ENCODE peak calls at places on chromosomes 7 and 10, in eight cellular contexts. J, B, H, M, W, N, Z and O are unnamed samples.

GRCh38 chr10:25786899-25787298 is 147.1 kb upstream of the MYO3A start:
- DNase-seq in J (no peak), B (no peak), H (no peak), M (no peak), W (no peak), N (no peak), Z (no peak), O (no peak)

GRCh38 chr7:127831312-127832212 is 179.6 kb downstream of the SND1 start:
- DNase-seq in J (no peak), B (no peak), H (no peak), M (no peak), W (no peak), N (no peak), Z (no peak), O (no peak)

GRCh38 chr7:85595639-85596268 is 408.9 kb upstream of the SEMA3D start:
- DNase-seq in J (no peak), B (no peak), H (peak), M (no peak), W (no peak), N (no peak), Z (no peak), O (no peak)

GRCh38 chr10:126628746-126629145 is 41.7 kb downstream of the C10orf90 start:
- DNase-seq in J (no peak), B (no peak), H (no peak), M (no peak), W (no peak), N (no peak), Z (no peak), O (no peak)

GRCh38 chr10:49577182-49577925 is 32.8 kb upstream of the SLC18A3 start:
- DNase-seq in J (no peak), B (no peak), H (no peak), M (no peak), W (no peak), N (no peak), Z (no peak), O (no peak)

GRCh38 chr10:15084502-15084922 is 4.1 kb downstream of the ACBD7 start:
- DNase-seq in J (no peak), B (peak), H (peak), M (no peak), W (peak), N (no peak), Z (peak), O (peak)

GRCh38 chr10:93861825-93862224 is 32.0 kb upstream of the SLC35G1 start:
- DNase-seq in J (no peak), B (no peak), H (no peak), M (no peak), W (no peak), N (no peak), Z (no peak), O (no peak)

GRCh38 chr10:132712291-132712690 is 73.7 kb downstream of the NKX6-2 start:
- DNase-seq in J (no peak), B (no peak), H (no peak), M (no peak), W (no peak), N (no peak), Z (no peak), O (no peak)

GRCh38 chr7:43612128-43612527 is 29.2 kb downstream of the STK17A start:
- DNase-seq in J (no peak), B (no peak), H (no peak), M (no peak), W (no peak), N (no peak), Z (no peak), O (no peak)

GRCh38 chr10:46525824-46526681 is 30.4 kb downstream of the GPRIN2 start:
- DNase-seq in J (no peak), B (no peak), H (no peak), M (peak), W (no peak), N (no peak), Z (no peak), O (no peak)

GRCh38 chr7:20131776-20132175 is 85.4 kb downstream of the MACC1 start:
- DNase-seq in J (no peak), B (no peak), H (no peak), M (no peak), W (no peak), N (no peak), Z (no peak), O (no peak)

GRCh38 chr10:52424343-52424742 is 110.3 kb downstream of the DKK1 start:
- DNase-seq in J (no peak), B (no peak), H (no peak), M (no peak), W (no peak), N (no peak), Z (no peak), O (no peak)

GRCh38 chr7:36473454-36474282 is 84.0 kb downstream of the ANLN start:
- DNase-seq in J (no peak), B (no peak), H (peak), M (no peak), W (no peak), N (no peak), Z (peak), O (peak)

GRCh38 chr7:99860281-99861127 is 16.3 kb downstream of the OR2AE1 start:
- DNase-seq in J (no peak), B (peak), H (peak), M (no peak), W (no peak), N (no peak), Z (peak), O (no peak)

GRCh38 chr7:48337012-48337621 is 165.9 kb downstream of the ABCA13 start:
- DNase-seq in J (no peak), B (no peak), H (peak), M (no peak), W (no peak), N (peak), Z (peak), O (no peak)

GRCh38 chr10:13882112-13882711 is 295.4 kb downstream of the PRPF18 start:
- DNase-seq in J (no peak), B (peak), H (peak), M (no peak), W (peak), N (peak), Z (no peak), O (no peak)

GRCh38 chr10:9781681-9782080 is 1236.0 kb upstream of the CELF2 start:
- DNase-seq in J (no peak), B (no peak), H (no peak), M (no peak), W (no peak), N (no peak), Z (no peak), O (no peak)

GRCh38 chr7:127792528-127793342 is 140.7 kb downstream of the SND1 start:
- DNase-seq in J (no peak), B (no peak), H (no peak), M (no peak), W (peak), N (peak), Z (peak), O (peak)

GRCh38 chr7:26930201-26930600 is 65.8 kb upstream of the SKAP2 start:
- DNase-seq in J (no peak), B (no peak), H (no peak), M (no peak), W (no peak), N (no peak), Z (no peak), O (no peak)

GRCh38 chr7:55086413-55087201 is 67.8 kb downstream of the EGFR start:
- DNase-seq in J (peak), B (no peak), H (peak), M (no peak), W (no peak), N (no peak), Z (peak), O (no peak)

GRCh38 chr10:63414481-63415260 is 51.1 kb downstream of the JMJD1C start:
- DNase-seq in J (no peak), B (no peak), H (peak), M (no peak), W (no peak), N (no peak), Z (no peak), O (no peak)

GRCh38 chr10:52871191-52871843 is 98.7 kb upstream of the MBL2 start:
- DNase-seq in J (no peak), B (no peak), H (no peak), M (no peak), W (no peak), N (no peak), Z (no peak), O (no peak)

GRCh38 chr10:68992721-68993440 is 4.3 kb downstream of the KIFBP start:
- DNase-seq in J (no peak), B (peak), H (no peak), M (no peak), W (no peak), N (no peak), Z (no peak), O (peak)

GRCh38 chr10:61923210-61924024 is 21.9 kb downstream of the ARID5B start:
- DNase-seq in J (no peak), B (no peak), H (no peak), M (no peak), W (no peak), N (no peak), Z (peak), O (peak)

GRCh38 chr10:36564433-36564832 is 561.0 kb upstream of the ANKRD30A start:
- DNase-seq in J (no peak), B (no peak), H (no peak), M (no peak), W (no peak), N (no peak), Z (no peak), O (no peak)

GRCh38 chr10:75235375-75236177 is at the start of gene COMTD1:
- DNase-seq in J (peak), B (peak), H (peak), M (peak), W (peak), N (peak), Z (peak), O (peak)

GRCh38 chr7:155618708-155619633 is 25.5 kb upstream of the RBM33 start:
- DNase-seq in J (no peak), B (no peak), H (no peak), M (no peak), W (no peak), N (no peak), Z (peak), O (peak)

GRCh38 chr10:89663144-89663543 is 18.1 kb upstream of the PANK1 start:
- DNase-seq in J (no peak), B (no peak), H (no peak), M (no peak), W (no peak), N (no peak), Z (no peak), O (no peak)

GRCh38 chr10:102633282-102633681 is 11.0 kb upstream of the TRIM8 start:
- DNase-seq in J (no peak), B (no peak), H (peak), M (no peak), W (no peak), N (no peak), Z (no peak), O (no peak)

GRCh38 chr7:1931951-1932270 is 261.8 kb downstream of the ELFN1 start:
- DNase-seq in J (no peak), B (no peak), H (no peak), M (no peak), W (no peak), N (no peak), Z (no peak), O (no peak)

GRCh38 chr10:25934673-25935139 is 677 bp downstream of the MYO3A start:
- DNase-seq in J (no peak), B (no peak), H (no peak), M (no peak), W (no peak), N (no peak), Z (no peak), O (no peak)

GRCh38 chr10:131555406-131555805 is 243.9 kb upstream of the TCERG1L start:
- DNase-seq in J (no peak), B (no peak), H (no peak), M (no peak), W (no peak), N (no peak), Z (no peak), O (no peak)

GRCh38 chr10:122117475-122117874 is 128.5 kb downstream of the TACC2 start:
- DNase-seq in J (no peak), B (no peak), H (no peak), M (no peak), W (no peak), N (no peak), Z (no peak), O (no peak)

DNA sequence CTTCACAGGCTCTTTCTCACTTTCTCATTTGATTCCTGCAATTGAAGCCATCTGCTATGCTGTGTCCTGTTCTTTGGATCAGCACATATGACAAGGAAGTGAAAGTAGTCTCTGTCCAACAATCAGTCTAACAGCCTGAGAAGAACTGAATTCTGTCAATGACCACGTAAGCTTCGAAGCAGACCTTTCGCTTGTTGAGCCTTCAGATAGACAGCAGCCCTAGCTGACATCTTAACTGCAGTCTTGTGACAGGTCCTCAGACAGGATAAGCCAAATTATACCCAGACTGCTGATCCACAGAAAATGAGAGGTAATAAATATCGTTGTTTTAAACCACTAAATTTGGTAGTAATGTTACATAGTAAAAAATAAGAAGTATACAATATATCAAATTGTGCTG is 691.0 kb upstream of the LRRTM3 start:
- DNase-seq in J (no peak), B (no peak), H (no peak), M (no peak), W (no peak), N (no peak), Z (no peak), O (no peak)
- TF ChIP-seq POLR2AphosphoS5 in J (no peak), B (no peak), H (no peak), M (no peak), W (no peak), N (no peak), Z (no peak), O (no peak)

GRCh38 chr7:73882060-73882428 is 21.1 kb downstream of the TMEM270 start:
- DNase-seq in J (no peak), B (no peak), H (no peak), M (no peak), W (no peak), N (no peak), Z (no peak), O (no peak)
- TF ChIP-seq POLR2AphosphoS5 in J (no peak), B (no peak), H (no peak), M (no peak), W (no peak), N (no peak), Z (no peak), O (no peak)

GRCh38 chr7:22432203-22432718 is 67.7 kb downstream of the STEAP1B start:
- DNase-seq in J (no peak), B (no peak), H (no peak), M (no peak), W (no peak), N (no peak), Z (no peak), O (no peak)

GRCh38 chr7:22435105-22435504 is 64.9 kb downstream of the STEAP1B start:
- DNase-seq in J (peak), B (no peak), H (no peak), M (no peak), W (no peak), N (no peak), Z (no peak), O (no peak)

GRCh38 chr7:22430457-22430856 is 69.5 kb downstream of the STEAP1B start:
- DNase-seq in J (no peak), B (no peak), H (no peak), M (no peak), W (no peak), N (no peak), Z (no peak), O (no peak)

GRCh38 chr7:22435720-22436119 is 64.3 kb downstream of the STEAP1B start:
- DNase-seq in J (no peak), B (no peak), H (no peak), M (no peak), W (no peak), N (no peak), Z (no peak), O (no peak)

DNA sequence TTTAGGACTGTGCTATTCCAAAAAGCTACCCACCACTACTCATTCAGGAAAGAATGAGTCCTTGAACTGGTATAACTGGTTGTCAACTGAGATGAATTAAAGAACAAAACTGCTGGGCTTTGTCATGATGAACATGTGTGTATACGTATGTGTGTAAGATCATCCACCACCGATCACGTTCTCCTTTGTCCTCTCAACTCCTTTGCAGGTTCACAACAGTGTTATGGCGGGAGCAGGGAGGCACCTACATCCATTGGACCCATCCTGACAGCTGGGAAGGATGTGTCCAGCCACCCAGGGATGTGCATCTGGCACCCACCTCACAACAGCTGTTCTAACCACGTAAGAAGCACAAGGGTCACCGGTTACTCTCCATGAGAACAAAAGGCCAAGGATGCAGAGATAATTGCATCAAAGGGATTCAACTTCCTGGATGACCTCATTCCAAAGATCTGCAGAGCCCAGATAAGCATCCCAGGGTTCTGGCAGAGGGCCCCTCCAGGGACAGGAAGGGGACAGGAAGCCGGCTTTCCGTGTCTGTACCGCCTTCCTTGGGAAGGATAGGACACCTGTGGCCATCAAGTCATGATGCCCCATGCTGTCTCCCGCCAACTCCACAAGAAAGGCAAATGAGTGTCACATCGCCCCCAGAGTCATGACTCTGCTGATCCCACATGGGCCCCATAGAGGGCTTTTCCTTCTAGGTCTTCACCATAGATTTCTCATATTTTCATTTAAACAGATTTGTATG is 66.1 kb downstream of the STEAP1B start:
- DNase-seq in J (no peak), B (no peak), H (peak), M (no peak), W (peak), N (no peak), Z (peak), O (no peak)
- TF ChIP-seq POLR2AphosphoS5 in J (no peak), B (peak), H (peak), M (no peak), W (no peak), N (no peak), Z (no peak), O (no peak)

DNA sequence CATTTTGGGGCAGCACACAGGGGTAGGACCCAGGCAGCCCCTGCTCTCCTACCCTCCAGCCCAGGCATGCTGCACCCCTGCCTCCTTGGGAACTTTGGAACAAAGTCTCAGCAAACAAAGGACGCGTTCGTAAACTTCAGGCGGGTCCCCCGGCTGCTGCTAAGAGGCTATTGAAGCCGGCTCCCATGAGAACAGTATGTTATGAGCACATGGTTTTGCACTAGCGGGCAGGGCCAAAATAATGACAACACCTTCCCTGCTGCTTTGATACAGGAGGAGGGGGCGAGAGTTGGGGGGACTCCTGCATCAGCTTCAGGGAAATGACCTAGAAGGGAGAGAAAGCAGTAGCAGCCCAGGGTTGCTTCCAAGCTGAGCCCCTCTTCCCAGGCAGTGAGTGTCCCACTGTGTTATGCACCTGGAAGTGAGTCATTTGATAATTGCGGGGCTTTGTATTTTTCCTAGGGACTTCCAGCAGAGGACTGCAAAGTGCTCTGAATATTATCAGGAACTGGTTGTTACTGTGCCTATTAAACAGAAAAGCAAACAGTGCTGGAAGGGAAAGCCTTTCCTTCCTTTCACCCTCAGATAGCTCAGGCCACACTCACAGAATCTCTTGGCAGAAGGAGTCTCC is 6.9 kb downstream of the ITPRIP start:
- DNase-seq in J (no peak), B (no peak), H (peak), M (peak), W (no peak), N (no peak), Z (peak), O (peak)
- TF ChIP-seq POLR2AphosphoS5 in J (no peak), B (no peak), H (peak), M (no peak), W (peak), N (peak), Z (no peak), O (peak)

GRCh38 chr7:13988765-13989137 is 715 bp downstream of the ETV1 start:
- DNase-seq in J (no peak), B (no peak), H (peak), M (peak), W (no peak), N (no peak), Z (no peak), O (no peak)

GRCh38 chr7:13986208-13986607 is 3.3 kb downstream of the ETV1 start:
- DNase-seq in J (no peak), B (no peak), H (no peak), M (no peak), W (no peak), N (no peak), Z (no peak), O (no peak)

GRCh38 chr7:13989138-13989943 is at the start of gene ETV1:
- DNase-seq in J (no peak), B (peak), H (peak), M (peak), W (peak), N (peak), Z (peak), O (peak)

GRCh38 chr7:13988011-13988410 is 1.5 kb downstream of the ETV1 start:
- DNase-seq in J (no peak), B (no peak), H (peak), M (no peak), W (no peak), N (no peak), Z (no peak), O (no peak)

DNA sequence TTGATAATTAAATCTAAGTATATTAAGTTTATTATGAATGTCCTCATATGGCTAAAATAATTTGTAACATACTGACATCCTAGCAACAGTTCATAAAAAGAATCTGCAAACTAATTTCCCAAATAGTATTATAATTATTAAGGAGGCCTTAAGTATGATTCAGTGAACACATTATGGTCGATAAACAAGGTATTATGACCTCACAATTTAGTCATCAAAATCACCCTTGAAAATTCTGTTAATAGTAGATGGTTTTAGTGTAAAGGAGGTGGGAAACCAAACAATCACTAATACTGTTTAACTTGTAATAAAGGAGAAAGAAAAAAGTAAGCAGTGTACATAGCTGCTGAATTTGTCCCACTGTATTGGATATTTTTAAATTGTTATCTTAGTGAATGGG is 2.1 kb downstream of the ETV1 start:
- DNase-seq in J (no peak), B (no peak), H (peak), M (no peak), W (no peak), N (no peak), Z (no peak), O (no peak)
- TF ChIP-seq POLR2AphosphoS5 in J (no peak), B (no peak), H (no peak), M (no peak), W (no peak), N (no peak), Z (no peak), O (no peak)